ENCODE peak calls at places on chromosome 14, in five cellular contexts. L, C, Y, V and P are unnamed samples.

GRCh38 chr14:92316937-92317336 is 6.0 kb upstream of the SLC24A4 start:
- DNase-seq in Y (peak), L (no peak), C (peak), V (no peak), P (peak)

GRCh38 chr14:103282932-103283331 is 51.1 kb upstream of the EIF5 start:
- DNase-seq in C (no peak), L (no peak), V (no peak), Y (no peak), P (no peak)

GRCh38 chr14:41606249-41607118 is at the start of gene LRFN5:
- DNase-seq in L (peak), C (no peak), V (peak), Y (peak), P (no peak)

GRCh38 chr14:70724944-70725343 is 83.2 kb downstream of the TTC9 start:
- DNase-seq in V (no peak), Y (no peak), L (no peak), C (no peak), P (no peak)

GRCh38 chr14:78071016-78071549 is 99.1 kb upstream of the NRXN3 start:
- DNase-seq in Y (no peak), C (no peak), L (no peak), V (no peak), P (no peak)

GRCh38 chr14:30608533-30609006 is 13.5 kb upstream of the SCFD1 start:
- DNase-seq in L (no peak), V (no peak), Y (no peak), C (no peak), P (no peak)

GRCh38 chr14:39247256-39247655 is 13.5 kb downstream of the MIA2 start:
- DNase-seq in C (no peak), Y (no peak), L (no peak), V (no peak), P (no peak)

GRCh38 chr14:41423503-41423902 is 183.2 kb upstream of the LRFN5 start:
- DNase-seq in V (no peak), Y (no peak), L (no peak), C (no peak), P (no peak)

GRCh38 chr14:100292301-100292775 is 13.9 kb downstream of the SLC25A29 start:
- DNase-seq in V (no peak), Y (no peak), L (no peak), C (no peak), P (no peak)

GRCh38 chr14:36268957-36269734 is 51.3 kb downstream of the MBIP start:
- DNase-seq in C (no peak), Y (peak), L (no peak), V (peak), P (no peak)
- TF ChIP-seq CTCF in C (no peak), Y (no peak), L (no peak), V (no peak), P (no peak)

GRCh38 chr14:64577211-64577610 is 27.4 kb downstream of the PPP1R36 start:
- DNase-seq in L (no peak), C (no peak), V (no peak), Y (no peak), P (no peak)

GRCh38 chr14:64584185-64584584 is 34.4 kb downstream of the PPP1R36 start:
- DNase-seq in Y (no peak), L (no peak), C (no peak), V (no peak), P (no peak)

GRCh38 chr14:64581363-64581762 is 31.6 kb downstream of the PPP1R36 start:
- DNase-seq in C (no peak), L (no peak), V (no peak), Y (no peak), P (no peak)

GRCh38 chr14:64581817-64582216 is 32.1 kb downstream of the PPP1R36 start:
- DNase-seq in V (no peak), L (no peak), C (no peak), Y (no peak), P (no peak)

DNA sequence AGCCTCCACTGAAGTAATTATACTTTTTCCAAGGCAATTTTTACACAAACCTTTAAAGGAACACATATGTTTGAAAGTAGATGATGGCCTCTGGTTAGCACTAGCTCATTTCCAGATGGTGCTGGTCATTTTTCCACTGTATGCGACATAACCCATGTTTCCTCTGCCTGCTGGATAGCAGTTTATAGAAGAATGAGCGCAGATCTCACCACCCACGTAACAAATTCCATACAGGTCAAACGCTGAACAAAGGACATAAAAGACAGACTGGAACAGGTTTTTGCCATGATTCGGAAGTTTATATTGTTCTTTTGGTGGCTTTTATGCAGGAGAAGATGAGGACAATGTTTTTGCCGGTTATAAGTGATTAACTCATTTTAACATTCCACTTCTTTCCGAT is 30.7 kb downstream of the PPP1R36 start:
- DNase-seq in C (no peak), V (no peak), L (no peak), Y (no peak), P (no peak)
- H2AFZ ChIP-seq in C (no peak), V (peak), L (no peak), Y (peak), P (no peak)

GRCh38 chr14:32077081-32078029 is at the start of gene ARHGAP5:
- DNase-seq in V (peak), C (no peak), Y (peak), L (no peak), P (peak)
- TF ChIP-seq CTCF in V (peak), C (no peak), Y (no peak), L (peak), P (peak)

GRCh38 chr14:36394593-36394992 is 74.2 kb upstream of the MBIP start:
- DNase-seq in Y (no peak), L (no peak), C (no peak), V (no peak), P (no peak)

DNA sequence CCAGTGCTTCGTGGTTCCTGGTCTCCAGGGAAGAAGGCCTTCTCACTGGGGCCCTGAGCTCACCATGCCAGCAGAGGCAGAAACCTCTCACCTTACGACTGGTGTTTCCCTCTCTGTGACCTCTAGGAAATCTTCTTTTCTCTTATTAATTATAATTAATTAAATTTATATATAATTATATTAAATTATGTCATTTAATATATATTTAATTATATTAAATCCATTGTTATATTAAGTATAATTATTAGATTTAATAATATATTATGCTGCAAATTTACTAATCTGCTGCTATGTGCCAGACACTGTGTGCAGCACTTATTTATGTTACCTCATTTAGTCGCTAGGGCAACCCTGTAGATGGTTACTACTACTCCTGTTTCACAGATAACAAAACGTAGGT is 70.3 kb upstream of the MBIP start:
- DNase-seq in Y (no peak), C (no peak), L (no peak), V (no peak), P (no peak)
- H2AFZ ChIP-seq in Y (no peak), C (no peak), L (no peak), V (no peak), P (no peak)

DNA sequence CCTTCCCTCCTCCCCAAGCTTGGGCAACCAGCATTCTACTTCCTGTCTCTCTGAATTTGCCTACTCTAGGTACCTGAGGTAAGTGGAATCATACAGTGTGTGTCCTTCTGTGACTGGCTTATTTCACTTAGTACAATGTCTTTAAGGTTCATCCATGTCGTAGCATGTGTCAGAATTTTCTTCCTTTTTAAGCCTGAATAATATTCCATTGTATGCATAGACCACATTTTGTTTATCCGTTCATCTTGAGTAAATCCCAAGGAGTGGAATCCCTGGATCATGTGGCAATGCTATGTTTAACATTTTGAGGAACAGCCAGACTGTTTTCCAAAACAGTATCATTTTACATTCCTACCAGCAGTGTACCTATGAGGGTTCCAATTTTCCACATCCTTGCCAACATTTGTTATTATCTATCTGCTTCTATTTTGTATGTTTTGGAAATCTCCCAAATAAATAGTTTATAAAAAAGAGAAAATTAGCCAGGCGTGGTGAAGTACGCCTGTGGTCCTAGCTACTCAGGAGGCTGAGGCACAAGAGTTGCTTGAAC is 12.4 kb downstream of the HSP90AA1 start:
- DNase-seq in V (no peak), C (no peak), L (no peak), Y (no peak), P (no peak)
- TF ChIP-seq CTCF in V (no peak), C (no peak), L (no peak), Y (no peak), P (no peak)